ENCODE peak calls at places on chromosome 5, in ten cellular contexts. E, P, O, Q, G, I, W, N, F and V are unnamed samples.
A peak's percentile ranks its signal among the peaks of the same experiment; 100 is the strongest.

GRCh38 chr5:126896170-126896717 is 119.3 kb downstream of the LMNB1 start:
- DNase-seq in N (no peak), I (no peak), W (no peak), O (no peak), F (no peak), Q (no peak), P (no peak), E (no peak), G (no peak), V (no peak)

GRCh38 chr5:73861313-73861978 is 235.4 kb downstream of the ARHGEF28 start:
- DNase-seq in N (no peak), E (no peak), G (no peak), F (no peak), O (no peak), P (peak; percentile 11), I (no peak), Q (no peak), W (no peak), V (no peak)

GRCh38 chr5:30918171-30918570 is 275.3 kb upstream of the CDH6 start:
- DNase-seq in N (no peak), P (no peak), Q (no peak), O (peak; percentile 92), I (no peak), G (no peak), W (no peak), E (no peak), F (no peak), V (no peak)

GRCh38 chr5:95892784-95893354 is 68.8 kb downstream of the ELL2 start:
- DNase-seq in N (no peak), I (peak; percentile 12), F (no peak), W (no peak), O (peak; percentile 53), Q (no peak), G (no peak), E (no peak), P (peak; percentile 65), V (peak; percentile 74)

GRCh38 chr5:107389130-107389553 is 281.6 kb downstream of the EFNA5 start:
- DNase-seq in O (peak; percentile 89), E (no peak), F (no peak), G (no peak), P (peak; percentile 70), W (no peak), N (no peak), Q (peak; percentile 31), I (no peak), V (peak; percentile 67)

GRCh38 chr5:67512758-67513157 is 316.2 kb upstream of the CD180 start:
- DNase-seq in P (no peak), W (no peak), G (no peak), Q (no peak), N (no peak), F (no peak), I (no peak), O (no peak), E (no peak), V (no peak)

GRCh38 chr5:100697970-100698369 is 162.8 kb downstream of the FAM174A start:
- DNase-seq in I (no peak), W (no peak), E (no peak), N (no peak), G (no peak), O (no peak), P (no peak), F (no peak), Q (no peak), V (no peak)

GRCh38 chr5:145984072-145984471 is 47.7 kb downstream of the SH3RF2 start:
- DNase-seq in N (no peak), I (no peak), W (no peak), G (no peak), E (no peak), Q (no peak), P (no peak), F (no peak), O (no peak), V (no peak)

GRCh38 chr5:32500206-32500605 is 55.7 kb upstream of the ZFR start:
- DNase-seq in W (no peak), F (no peak), G (no peak), P (no peak), Q (no peak), O (no peak), I (no peak), E (no peak), N (no peak), V (no peak)

DNA sequence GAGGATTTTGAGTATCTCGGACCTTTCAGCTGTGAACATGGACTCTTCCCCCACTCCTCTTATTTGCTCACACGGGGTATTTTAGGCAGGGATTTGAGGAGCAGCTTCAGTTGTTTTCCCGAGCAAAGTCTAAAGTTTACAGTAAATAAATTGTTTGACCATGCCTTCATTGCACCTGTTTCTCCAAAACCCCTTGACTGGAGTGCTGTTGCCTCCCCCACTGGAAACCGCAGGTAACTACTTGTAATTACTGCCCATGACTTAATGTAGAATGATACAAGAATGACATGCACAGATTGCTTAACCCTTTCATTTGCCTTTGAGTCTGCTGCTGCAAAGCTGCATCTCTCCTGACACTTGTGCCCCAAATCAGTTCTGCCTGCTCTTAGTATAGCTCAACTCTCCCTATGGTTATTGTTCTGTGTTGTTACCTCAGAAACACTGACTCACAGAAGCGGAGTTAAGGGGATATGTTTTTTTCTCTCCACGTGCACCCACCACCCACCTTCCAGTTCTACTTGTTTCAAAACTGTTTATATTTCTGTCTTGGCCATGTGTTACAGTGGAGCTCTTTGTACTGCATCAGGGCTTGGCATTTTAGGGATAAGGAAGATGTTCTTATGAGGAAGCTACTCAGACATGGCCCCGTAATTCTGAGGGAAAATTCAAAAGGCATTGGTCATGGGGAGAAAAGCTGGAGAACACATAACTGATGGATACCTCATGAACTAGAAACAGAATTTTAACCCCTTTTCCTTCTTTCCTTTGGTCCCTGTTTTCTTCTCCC is 2.2 kb downstream of the ADRB2 start:
- DNase-seq in F (no peak), W (no peak), I (no peak), P (no peak), N (no peak), Q (no peak), G (no peak), E (no peak), O (no peak), V (peak; percentile 58)
- TF ChIP-seq CTCF in F (no peak), W (no peak), I (no peak), P (no peak), N (no peak), Q (no peak), G (no peak), E (no peak), O (peak; percentile 16), V (peak; percentile 48)

DNA sequence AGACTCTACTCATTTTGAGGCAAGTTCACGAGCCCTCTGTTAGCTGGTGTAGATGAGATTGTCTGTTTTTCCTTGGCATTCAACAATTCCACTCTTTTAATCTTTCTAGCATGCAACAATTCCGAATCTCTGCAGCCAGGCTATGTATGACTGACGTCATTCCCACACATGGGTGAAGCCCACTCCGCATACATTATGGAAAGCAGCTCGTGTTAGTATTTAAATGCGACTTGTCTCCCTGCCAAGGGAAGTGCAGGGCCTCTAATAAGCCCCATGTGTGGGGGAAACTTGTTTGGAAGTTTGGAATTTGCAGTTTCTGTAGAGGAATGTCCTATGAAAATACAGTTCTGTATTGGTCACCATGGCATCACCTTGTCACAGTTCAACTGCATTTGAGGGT is 146.0 kb upstream of the FBXL7 start:
- DNase-seq in E (no peak), Q (no peak), P (no peak), G (no peak), F (no peak), W (no peak), I (no peak), O (no peak), N (no peak), V (no peak)
- TF ChIP-seq CTCF in E (no peak), Q (no peak), P (no peak), G (no peak), F (no peak), W (no peak), I (no peak), O (no peak), N (no peak), V (no peak)

GRCh38 chr5:131382407-131383395 is 118.8 kb downstream of the CDC42SE2 start:
- DNase-seq in P (peak; percentile 74), G (no peak), N (no peak), I (peak; percentile 22), Q (peak; percentile 36), F (no peak), E (no peak), W (no peak), O (peak; percentile 52), V (peak; percentile 63)
- TF ChIP-seq CTCF in P (peak; percentile 62), G (peak; percentile 71), N (no peak), I (peak; percentile 68), Q (peak; percentile 63), F (peak; percentile 45), E (peak; percentile 50), W (peak; percentile 44), O (peak; percentile 74), V (peak; percentile 80)

GRCh38 chr5:135832263-135832555 is 2.3 kb upstream of the SLC25A48 start:
- DNase-seq in I (no peak), O (no peak), W (no peak), N (no peak), P (no peak), G (peak; percentile 60), F (no peak), E (no peak), Q (no peak), V (no peak)

GRCh38 chr5:135829179-135829578 is 5.3 kb upstream of the SLC25A48 start:
- DNase-seq in N (no peak), P (no peak), F (no peak), G (no peak), E (no peak), Q (no peak), O (no peak), I (no peak), W (no peak), V (no peak)

GRCh38 chr5:135831439-135832262 is 2.8 kb upstream of the SLC25A48 start:
- DNase-seq in E (no peak), Q (no peak), G (peak; percentile 44), P (no peak), I (no peak), W (no peak), N (no peak), F (no peak), O (no peak), V (no peak)

GRCh38 chr5:135829681-135830383 is 4.6 kb upstream of the SLC25A48 start:
- DNase-seq in G (no peak), O (peak; percentile 47), F (peak; percentile 82), E (peak; percentile 55), W (peak; percentile 36), Q (peak; percentile 72), N (peak; percentile 87), P (peak; percentile 56), I (no peak), V (peak; percentile 75)

DNA sequence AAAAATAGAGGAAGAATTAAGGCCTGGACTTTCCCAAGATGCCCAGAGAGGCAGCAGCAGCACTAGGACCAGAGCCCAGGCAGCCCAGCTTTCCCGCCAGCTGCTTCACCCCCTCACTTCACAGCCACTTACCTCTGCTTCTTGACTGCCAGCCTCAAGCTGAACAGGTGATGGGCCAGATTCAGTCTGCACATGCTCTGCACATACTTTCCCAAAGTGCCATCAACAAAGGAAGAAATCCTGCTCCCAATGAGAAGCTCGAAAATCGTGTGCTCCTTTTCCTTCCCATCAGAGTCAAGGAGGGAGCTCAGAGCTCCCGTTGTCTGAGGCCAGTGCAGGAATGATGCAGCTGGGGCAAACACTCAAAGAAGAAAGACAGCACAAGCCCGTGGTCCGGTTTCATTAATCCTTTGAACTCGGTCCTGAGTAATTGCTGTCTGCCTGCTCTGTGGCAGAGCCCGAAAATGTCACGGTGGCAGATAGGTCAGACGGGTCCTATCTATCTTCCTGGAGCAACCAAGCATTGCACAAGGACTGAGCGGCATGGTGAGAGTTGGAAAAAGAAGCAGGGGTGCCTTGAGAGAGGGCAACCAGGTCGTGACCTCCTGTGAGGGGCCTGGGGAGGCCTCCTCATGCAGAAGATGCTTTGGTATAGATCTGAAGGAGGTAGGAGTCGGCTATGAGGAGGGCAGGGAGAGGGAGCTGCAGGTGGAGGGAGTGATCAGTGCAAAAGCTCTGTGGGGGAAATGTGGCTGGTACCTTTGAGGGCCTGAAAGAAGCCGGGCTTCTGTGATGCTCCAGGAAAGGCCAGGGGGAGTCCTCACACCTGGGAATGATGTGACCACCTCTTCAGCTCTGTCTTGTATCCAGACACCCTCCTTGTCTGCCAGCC is 3.8 kb upstream of the SLC25A48 start:
- DNase-seq in G (peak; percentile 26), F (peak; percentile 41), I (no peak), O (no peak), W (no peak), N (no peak), P (no peak), E (no peak), Q (no peak), V (no peak)
- TF ChIP-seq CTCF in G (peak; percentile 51), F (no peak), I (no peak), O (no peak), W (no peak), N (peak; percentile 2), P (no peak), E (no peak), Q (no peak), V (peak; percentile 27)